ENCODE peak calls at places on chromosomes 4 and X, in four cellular contexts. Y is activated T-helper 1 cell treated with Interleukin-2 at 50 U/mL for 16 hours; B is stimulated activated CD8-positive, alpha-beta memory T cell treated with anti-CD3 and anti-CD28 coated beads, Interleukin-4, amount 100 ng/mL, for 24 hours; O is heart left ventricle. Q is an unnamed sample.

GRCh38 chr4:4521069-4521468 is 20.8 kb downstream of the STX18 start:
- DNase-seq in Y (no peak), B (no peak), O (no peak), Q (no peak)

GRCh38 chr4:108399610-108400265 is 220.6 kb upstream of the RPL34 start:
- DNase-seq in Y (no peak), B (no peak), O (no peak), Q (no peak)

GRCh38 chrX:56233682-56234081 is 1.5 kb downstream of the KLF8 start:
- DNase-seq in Y (no peak), B (no peak), O (peak; percentile 68), Q (peak; percentile 74)

GRCh38 chrX:1564750-1565683 is 26.4 kb upstream of the AKAP17A start:
- DNase-seq in Y (no peak), B (no peak), O (no peak), Q (no peak)

GRCh38 chr4:17773125-17773698 is 8.2 kb downstream of the FAM184B start:
- DNase-seq in Y (no peak), B (no peak), O (no peak), Q (no peak)

GRCh38 chrX:47751670-47752069 is 85.0 kb upstream of the ZNF81 start:
- DNase-seq in Y (peak; percentile 1), B (peak; percentile 10), O (peak; percentile 44), Q (no peak)

GRCh38 chr4:151297170-151297569 is 20.2 kb downstream of the PRSS48 start:
- DNase-seq in Y (no peak), B (no peak), O (no peak), Q (no peak)

GRCh38 chr4:184345573-184345922 is 127.9 kb upstream of the ENPP6 start:
- DNase-seq in Y (no peak), B (no peak), O (peak; percentile 85), Q (no peak)

GRCh38 chrX:114583646-114584433 is at the start of gene HTR2C:
- DNase-seq in Y (no peak), B (no peak), O (no peak), Q (no peak)